ENCODE peak calls at places on chromosomes 5 and 9, in four cellular contexts. T, S, A and X are unnamed samples.

GRCh38 chr9:17807670-17808282 is 228.9 kb downstream of the SH3GL2 start:
- DNase-seq in S (no peak), T (no peak), A (no peak), X (no peak)

GRCh38 chr9:98176391-98177259 is 15.8 kb downstream of the CORO2A start:
- DNase-seq in S (peak), T (no peak), A (no peak), X (no peak)

GRCh38 chr5:96431376-96432244 is 1.4 kb downstream of the PCSK1 start:
- DNase-seq in A (no peak), S (no peak), T (no peak), X (no peak)

GRCh38 chr5:79191457-79191856 is 44.5 kb upstream of the JMY start:
- DNase-seq in S (no peak), T (no peak), A (no peak), X (no peak)

GRCh38 chr5:42770003-42770402 is 13.4 kb downstream of the CCDC152 start:
- DNase-seq in S (no peak), A (no peak), T (no peak), X (no peak)

GRCh38 chr9:124256517-124257069 is 1.2 kb upstream of the NEK6 start:
- DNase-seq in A (no peak), T (no peak), S (peak), X (peak)

GRCh38 chr5:180673371-180674252 is 24.2 kb upstream of the FLT4 start:
- DNase-seq in S (no peak), A (no peak), T (peak), X (no peak)

GRCh38 chr5:143279698-143280097 is 123.8 kb downstream of the NR3C1 start:
- DNase-seq in A (no peak), S (peak), T (no peak), X (no peak)

GRCh38 chr9:23073136-23073535 is 626.5 kb downstream of the DMRTA1 start:
- DNase-seq in T (no peak), A (no peak), S (no peak), X (no peak)

GRCh38 chr9:135802876-135803419 is 101.0 kb downstream of the KCNT1 start:
- DNase-seq in S (no peak), A (no peak), T (peak), X (no peak)

GRCh38 chr5:99037668-99038067 is 108.9 kb upstream of the CHD1 start:
- DNase-seq in S (no peak), A (no peak), T (no peak), X (no peak)

GRCh38 chr9:94666364-94667099 is 27.2 kb upstream of the FBP1 start:
- DNase-seq in S (no peak), A (no peak), T (no peak), X (no peak)

GRCh38 chr9:5939530-5939929 is 48.8 kb downstream of the MLANA start:
- DNase-seq in A (no peak), S (no peak), T (no peak), X (no peak)

GRCh38 chr5:39586185-39586584 is 161.4 kb upstream of the DAB2 start:
- DNase-seq in T (no peak), A (no peak), S (no peak), X (no peak)

GRCh38 chr5:62124266-62124665 is 181.7 kb upstream of the KIF2A start:
- DNase-seq in A (no peak), T (no peak), S (no peak), X (no peak)

GRCh38 chr9:93028448-93029006 is 30.0 kb upstream of the SUSD3 start:
- DNase-seq in T (no peak), A (no peak), S (no peak), X (no peak)

GRCh38 chr5:151480859-151481258 is 33.5 kb downstream of the SLC36A1 start:
- DNase-seq in T (no peak), A (no peak), S (no peak), X (no peak)

GRCh38 chr9:4547016-4547415 is 56.7 kb downstream of the SLC1A1 start:
- DNase-seq in A (no peak), T (no peak), S (no peak), X (no peak)

GRCh38 chr5:96997265-96997859 is 61.5 kb downstream of the LNPEP start:
- DNase-seq in S (peak), T (no peak), A (no peak), X (peak)

GRCh38 chr5:179553875-179554274 is 3.5 kb downstream of the RUFY1 start:
- DNase-seq in A (no peak), S (no peak), T (no peak), X (no peak)

GRCh38 chr5:173866249-173867172 is 21.6 kb upstream of the CPEB4 start:
- DNase-seq in S (no peak), A (no peak), T (peak), X (no peak)

GRCh38 chr9:134688661-134689319 is 47.2 kb downstream of the COL5A1 start:
- DNase-seq in T (no peak), S (no peak), A (no peak), X (no peak)

GRCh38 chr9:132983814-132984201 is 5.3 kb downstream of the GFI1B start:
- DNase-seq in A (no peak), T (no peak), S (no peak), X (no peak)

GRCh38 chr5:113678924-113679575 is 165.6 kb downstream of the YTHDC2 start:
- DNase-seq in T (no peak), A (no peak), S (peak), X (no peak)

GRCh38 chr5:77073667-77074066 is 13.4 kb downstream of the ZBED3 start:
- DNase-seq in T (no peak), S (no peak), A (no peak), X (no peak)

GRCh38 chr5:52915176-52915875 is 73.8 kb upstream of the ITGA2 start:
- DNase-seq in A (no peak), T (no peak), S (peak), X (peak)

GRCh38 chr9:93010056-93010455 is 48.4 kb upstream of the SUSD3 start:
- DNase-seq in S (no peak), A (no peak), T (no peak), X (no peak)

GRCh38 chr9:12863624-12864023 is 88.8 kb downstream of the LURAP1L start:
- DNase-seq in S (no peak), A (no peak), T (no peak), X (no peak)

GRCh38 chr5:26582350-26583040 is 455.9 kb downstream of the CDH9 start:
- DNase-seq in A (no peak), T (no peak), S (no peak), X (no peak)

GRCh38 chr5:145661737-145662530 is 173.2 kb downstream of the PRELID2 start:
- DNase-seq in S (no peak), A (no peak), T (no peak), X (no peak)

GRCh38 chr5:131277875-131278795 is 14.3 kb downstream of the CDC42SE2 start:
- DNase-seq in A (no peak), T (no peak), S (no peak), X (no peak)

GRCh38 chr5:32753051-32753450 is 41.9 kb downstream of the NPR3 start:
- DNase-seq in A (no peak), S (no peak), T (no peak), X (no peak)

GRCh38 chr9:129334744-129335080 is 156.7 kb upstream of the IER5L start:
- DNase-seq in A (no peak), S (no peak), T (no peak), X (no peak)

GRCh38 chr5:41809128-41809527 is 61.1 kb downstream of the OXCT1 start:
- DNase-seq in T (no peak), S (no peak), A (no peak), X (no peak)

GRCh38 chr5:147522435-147522834 is 12.6 kb upstream of the DPYSL3 start:
- DNase-seq in T (no peak), A (no peak), S (no peak), X (no peak)

GRCh38 chr5:150674376-150674821 is 13.3 kb downstream of the MYOZ3 start:
- DNase-seq in S (no peak), T (no peak), A (no peak), X (no peak)

GRCh38 chr5:43401827-43402226 is 10.4 kb downstream of the CCL28 start:
- DNase-seq in T (no peak), A (no peak), S (peak), X (no peak)

GRCh38 chr9:38643456-38644173 is 23.2 kb upstream of the ANKRD18A start:
- DNase-seq in T (no peak), S (no peak), A (no peak), X (no peak)

GRCh38 chr9:38644601-38645000 is 24.2 kb upstream of the ANKRD18A start:
- DNase-seq in S (no peak), A (no peak), T (no peak), X (no peak)

GRCh38 chr9:38641142-38641541 is 20.7 kb upstream of the ANKRD18A start:
- DNase-seq in S (no peak), T (no peak), A (no peak), X (no peak)

GRCh38 chr9:38642951-38643350 is 22.6 kb upstream of the ANKRD18A start:
- DNase-seq in A (no peak), T (peak), S (no peak), X (no peak)

GRCh38 chr9:38641985-38642864 is 21.8 kb upstream of the ANKRD18A start:
- DNase-seq in S (peak), T (no peak), A (no peak), X (no peak)
- TF ChIP-seq CTCF in S (peak), T (peak), A (no peak), X (peak)

GRCh38 chr5:139566611-139567010 is 5.5 kb downstream of the UBE2D2 start:
- DNase-seq in S (no peak), T (no peak), A (no peak), X (no peak)

GRCh38 chr5:139561655-139562451 is 714 bp downstream of the UBE2D2 start:
- DNase-seq in T (no peak), A (peak), S (peak), X (no peak)

GRCh38 chr5:139562847-139563246 is 1.7 kb downstream of the UBE2D2 start:
- DNase-seq in T (no peak), A (no peak), S (no peak), X (no peak)

GRCh38 chr5:139569276-139569955 is 8.3 kb downstream of the UBE2D2 start:
- DNase-seq in T (no peak), S (no peak), A (no peak), X (no peak)

GRCh38 chr5:139565411-139566305 is 4.5 kb downstream of the UBE2D2 start:
- DNase-seq in S (no peak), T (no peak), A (no peak), X (no peak)
- H3K4me3 ChIP-seq in S (no peak), T (no peak), A (no peak), X (peak)

DNA sequence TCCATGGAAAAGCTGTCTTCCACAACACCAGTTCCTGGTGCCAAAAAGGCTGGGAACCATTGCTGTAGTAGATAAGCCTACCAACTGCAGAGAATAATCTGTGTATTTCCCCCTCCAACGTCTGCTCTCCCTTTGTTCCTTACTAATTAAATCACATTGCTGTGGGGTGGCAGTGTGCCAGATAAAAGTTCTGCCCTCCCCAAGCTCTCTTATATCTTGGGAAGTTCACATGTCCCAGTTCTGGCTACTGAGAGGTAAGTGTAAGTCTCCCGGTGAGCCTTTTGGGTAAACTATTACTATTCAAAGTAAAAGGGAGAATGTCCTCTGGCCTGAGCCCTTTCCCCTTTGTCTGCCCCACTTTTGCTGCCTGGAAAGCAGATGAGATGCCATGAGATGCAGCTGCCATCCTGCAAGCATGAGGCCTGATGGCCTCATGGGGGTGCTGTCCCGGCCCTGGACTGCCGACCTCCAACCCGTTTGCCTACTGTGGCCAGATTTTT is 14.7 kb downstream of the ENC1 start:
- DNase-seq in T (no peak), S (no peak), A (no peak), X (no peak)
- TF ChIP-seq CTCF in T (no peak), S (no peak), A (no peak), X (peak)

DNA sequence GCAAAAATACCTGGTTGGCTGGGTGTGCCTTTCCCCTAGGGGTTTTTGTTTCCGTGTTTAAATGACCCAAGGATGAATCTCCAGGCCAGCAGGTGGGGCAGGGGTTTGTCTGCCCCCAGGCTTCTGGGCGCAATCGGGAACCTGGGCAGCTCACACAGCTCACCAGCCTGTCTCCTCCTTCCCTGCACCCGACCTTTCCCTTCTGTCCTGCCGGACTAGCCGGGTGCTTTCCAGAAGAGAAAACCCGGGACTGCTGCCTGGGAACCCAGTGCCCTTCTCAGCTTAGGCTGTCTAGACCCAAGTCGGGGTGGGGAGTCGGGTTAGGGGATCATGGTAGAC is 84.3 kb downstream of the DAB2IP start:
- DNase-seq in S (peak), T (no peak), A (no peak), X (no peak)
- H3K4me3 ChIP-seq in S (peak), T (peak), A (peak), X (peak)

GRCh38 chr5:115571441-115571878 is 26.9 kb upstream of the FEM1C start:
- DNase-seq in T (no peak), S (no peak), A (no peak), X (no peak)
- TF ChIP-seq CTCF in T (no peak), S (no peak), A (no peak), X (no peak)